ENCODE peak calls at places on chromosomes 13 and 19, in nine cellular contexts. F, B, O, V, S, I, L, G and P are unnamed samples.

GRCh38 chr13:49546559-49546958 is 38.8 kb downstream of the RCBTB1 start:
- DNase-seq in F (no peak), B (no peak), O (no peak), V (no peak), S (no peak), I (no peak), L (no peak), G (no peak), P (no peak)

GRCh38 chr13:42076309-42076713 is 27.9 kb downstream of the DGKH start:
- DNase-seq in F (no peak), B (no peak), O (no peak), V (no peak), S (no peak), I (no peak), L (no peak), G (no peak), P (no peak)

GRCh38 chr13:70390064-70390463 is 281.8 kb upstream of the KLHL1 start:
- DNase-seq in F (no peak), B (no peak), O (no peak), V (no peak), S (no peak), I (no peak), L (no peak), G (no peak), P (no peak)

GRCh38 chr13:19575230-19575629 is 13.9 kb upstream of the TPTE2 start:
- DNase-seq in F (no peak), B (no peak), O (no peak), V (no peak), S (no peak), I (no peak), L (no peak), G (no peak), P (no peak)

GRCh38 chr13:59914556-59914955 is 249.2 kb downstream of the DIAPH3 start:
- DNase-seq in F (no peak), B (peak; percentile 82), O (peak; percentile 14), V (peak; percentile 9), S (no peak), I (no peak), L (peak; percentile 10), G (no peak), P (no peak)

GRCh38 chr19:30228113-30228725 is 144.0 kb upstream of the ZNF536 start:
- DNase-seq in F (no peak), B (no peak), O (no peak), V (no peak), S (no peak), I (no peak), L (no peak), G (no peak), P (peak; percentile 41)

GRCh38 chr13:79393564-79394249 is 12.3 kb downstream of the RBM26 start:
- DNase-seq in F (peak; percentile 87), B (no peak), O (peak; percentile 68), V (no peak), S (no peak), I (no peak), L (no peak), G (peak; percentile 14), P (no peak)

GRCh38 chr19:44696939-44697669 is 1.8 kb upstream of the CEACAM16 start:
- DNase-seq in F (no peak), B (no peak), O (no peak), V (no peak), S (no peak), I (no peak), L (no peak), G (peak; percentile 79), P (no peak)

GRCh38 chr19:56838930-56839664 is 1.4 kb downstream of the PEG3 start:
- DNase-seq in F (no peak), B (peak; percentile 22), O (peak; percentile 82), V (peak; percentile 72), S (peak; percentile 97), I (peak; percentile 58), L (no peak), G (no peak), P (peak; percentile 96)